ENCODE peak calls at places on chromosome 11, in eight cellular contexts. U is DND-41, M is NCI-H774, C is stomach, P is fibroblast of lung, I is NCI-H460, Q is AG08396, J is body of pancreas. N is an unnamed sample.

GRCh38 chr11:60771879-60772525 is 13.1 kb upstream of the MS4A10 start:
- DNase-seq in U (no peak), M (no peak), C (no peak), P (no peak), I (no peak), Q (no peak), J (no peak), N (no peak)

GRCh38 chr11:68260484-68260883 is 11.3 kb downstream of the C11orf24 start:
- DNase-seq in U (no peak), M (no peak), C (no peak), P (no peak), I (no peak), Q (no peak), J (no peak), N (no peak)

GRCh38 chr11:62130498-62131464 is 7.0 kb downstream of the INCENP start:
- DNase-seq in U (no peak), M (no peak), C (peak), P (no peak), I (no peak), Q (no peak), J (no peak), N (no peak)

GRCh38 chr11:62400281-62400680 is 18.6 kb upstream of the SCGB1A1 start:
- DNase-seq in U (no peak), M (no peak), C (no peak), P (no peak), I (no peak), Q (no peak), J (no peak), N (no peak)

GRCh38 chr11:22787565-22788162 is 41.9 kb downstream of the SVIP start:
- DNase-seq in U (peak), M (peak), C (no peak), P (peak), I (peak), Q (peak), J (peak), N (peak)

GRCh38 chr11:11748706-11749365 is 92.9 kb upstream of the USP47 start:
- DNase-seq in U (no peak), M (no peak), C (no peak), P (peak), I (no peak), Q (peak), J (no peak), N (no peak)

GRCh38 chr11:102400603-102401002 is 52.0 kb downstream of the TMEM123 start:
- DNase-seq in U (no peak), M (no peak), C (no peak), P (no peak), I (no peak), Q (no peak), J (no peak), N (no peak)

GRCh38 chr11:44729065-44729464 is 2.3 kb downstream of the TSPAN18 start:
- DNase-seq in U (no peak), M (no peak), C (no peak), P (no peak), I (no peak), Q (no peak), J (no peak), N (no peak)

GRCh38 chr11:16690061-16690460 is 48.4 kb upstream of the C11orf58 start:
- DNase-seq in U (no peak), M (no peak), C (no peak), P (no peak), I (no peak), Q (no peak), J (no peak), N (no peak)

GRCh38 chr11:31687861-31688260 is 123.3 kb downstream of the PAX6 start:
- DNase-seq in U (no peak), M (no peak), C (no peak), P (no peak), I (no peak), Q (no peak), J (no peak), N (no peak)

GRCh38 chr11:113162590-113162961 is 151.8 kb upstream of the TTC12 start:
- DNase-seq in U (no peak), M (peak), C (peak), P (no peak), I (no peak), Q (no peak), J (no peak), N (peak)